ENCODE peak calls at places on chromosomes 12 and 14, in six cellular contexts. A is A549, B is ovary, L is breast epithelium, N is body of pancreas, K is upper lobe of left lung. S is an unnamed sample.

GRCh38 chr12:20364501-20364900 is 3.8 kb upstream of the PDE3A start:
- DNase-seq in A (no peak), L (no peak), N (no peak), K (no peak), B (no peak), S (no peak)

GRCh38 chr14:95134304-95134933 is 22.9 kb downstream of the DICER1 start:
- DNase-seq in A (no peak), N (no peak), L (no peak), B (no peak), K (no peak), S (no peak)

GRCh38 chr14:57863471-57863870 is 2.4 kb downstream of the SLC35F4 start:
- DNase-seq in B (no peak), K (no peak), A (no peak), L (no peak), N (no peak), S (no peak)

GRCh38 chr12:24907464-24907863 is 41.4 kb downstream of the BCAT1 start:
- DNase-seq in K (no peak), N (no peak), A (no peak), B (no peak), L (no peak), S (no peak)

GRCh38 chr12:5494343-5494742 is 62.4 kb downstream of the NTF3 start:
- DNase-seq in N (no peak), K (peak), B (no peak), A (no peak), L (no peak), S (no peak)

GRCh38 chr12:80776706-80777105 is 60.0 kb downstream of the MYF5 start:
- DNase-seq in K (no peak), L (no peak), N (no peak), A (no peak), B (no peak), S (no peak)

GRCh38 chr14:64387738-64388532 is at the start of gene MTHFD1:
- DNase-seq in A (peak), N (peak), K (peak), B (peak), L (peak), S (peak)

GRCh38 chr12:24852420-24852819 is 96.5 kb downstream of the BCAT1 start:
- DNase-seq in N (no peak), A (no peak), L (no peak), B (no peak), K (no peak), S (no peak)

GRCh38 chr14:68088463-68088862 is 268.9 kb downstream of the RAD51B start:
- DNase-seq in A (peak), N (no peak), K (no peak), B (no peak), L (no peak), S (no peak)

GRCh38 chr12:8123124-8123888 is at the start of gene CLEC4A:
- DNase-seq in L (no peak), K (no peak), A (no peak), N (no peak), B (no peak), S (no peak)

GRCh38 chr12:96237465-96238077 is 43.4 kb downstream of the ELK3 start:
- DNase-seq in L (peak), B (peak), K (no peak), N (peak), A (no peak), S (no peak)

GRCh38 chr12:55739025-55739378 is 3.9 kb upstream of the GDF11 start:
- DNase-seq in N (no peak), K (no peak), B (no peak), L (no peak), A (no peak), S (no peak)

GRCh38 chr14:18656627-18657026 is 55.7 kb downstream of the OR11H12 start:
- DNase-seq in B (no peak), L (no peak), A (no peak), N (no peak), K (no peak), S (no peak)

GRCh38 chr12:33376153-33376552 is 63.5 kb downstream of the SYT10 start:
- DNase-seq in N (no peak), A (no peak), B (no peak), L (no peak), K (no peak), S (no peak)

GRCh38 chr12:1791104-1791927 is 29.0 kb upstream of the LRTM2 start:
- DNase-seq in N (peak), L (no peak), A (peak), B (peak), K (no peak), S (peak)

GRCh38 chr12:131862084-131862441 is 32.4 kb upstream of the ULK1 start:
- DNase-seq in K (no peak), N (no peak), L (no peak), B (no peak), A (no peak), S (no peak)

GRCh38 chr12:6335451-6336078 is 6.3 kb downstream of the TNFRSF1A start:
- DNase-seq in L (peak), A (peak), K (peak), N (peak), B (peak), S (peak)

GRCh38 chr14:101623685-101624444 is 62.6 kb downstream of the DIO3 start:
- DNase-seq in L (no peak), B (no peak), N (no peak), A (no peak), K (peak), S (no peak)

GRCh38 chr12:77493311-77493710 is 337.4 kb upstream of the NAV3 start:
- DNase-seq in B (no peak), K (no peak), A (no peak), N (no peak), L (no peak), S (no peak)

GRCh38 chr14:100375273-100375962 is 52.3 kb downstream of the SLC25A47 start:
- DNase-seq in L (no peak), B (peak), N (peak), A (no peak), K (no peak), S (peak)

GRCh38 chr14:100376751-100377171 is 53.6 kb downstream of the SLC25A47 start:
- DNase-seq in K (no peak), B (no peak), N (no peak), L (no peak), A (peak), S (no peak)

GRCh38 chr14:100374270-100374669 is 51.1 kb downstream of the SLC25A47 start:
- DNase-seq in L (no peak), B (no peak), K (no peak), A (no peak), N (no peak), S (no peak)

GRCh38 chr14:100374891-100375272 is 51.7 kb downstream of the SLC25A47 start:
- DNase-seq in B (no peak), A (no peak), N (no peak), L (no peak), K (no peak), S (no peak)

DNA sequence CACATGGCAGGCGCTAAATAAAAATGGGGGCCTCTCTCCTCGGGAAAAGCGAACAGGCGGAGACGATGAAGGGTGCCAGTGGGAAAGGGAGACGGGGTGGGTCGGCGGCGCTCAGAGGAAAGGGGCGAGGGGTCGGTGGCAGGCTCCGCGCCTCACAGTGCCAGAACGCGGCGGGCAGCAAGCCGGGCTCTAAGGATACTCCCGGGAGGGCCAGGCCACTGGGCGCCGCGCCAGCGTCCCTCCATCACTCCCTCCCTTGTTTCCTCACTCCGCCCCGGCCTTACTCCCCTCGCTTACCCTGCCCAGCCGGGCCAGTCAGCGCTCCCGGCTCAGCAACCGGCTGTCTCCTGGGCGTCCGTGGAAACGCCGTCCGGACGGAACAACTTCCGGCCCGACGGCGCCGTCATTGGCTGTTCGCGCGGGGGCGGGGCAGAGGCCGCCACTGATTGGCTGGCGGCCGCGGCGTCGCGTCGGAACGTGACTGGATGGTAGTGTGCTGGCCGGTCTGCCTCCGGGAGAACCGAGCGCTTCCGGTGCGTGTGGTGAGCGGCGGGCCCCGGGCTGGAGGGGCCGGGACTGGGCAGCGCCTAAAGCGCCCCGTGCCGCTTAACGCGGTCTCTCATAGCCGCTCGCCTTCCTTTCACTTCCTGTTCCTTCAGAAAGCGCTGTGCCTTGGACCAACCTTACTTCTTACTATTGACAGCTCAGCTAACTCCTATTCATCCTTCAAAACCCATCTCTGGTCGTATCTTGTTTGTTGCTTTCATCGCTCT is 53.0 kb downstream of the SLC25A47 start:
- DNase-seq in N (peak), L (peak), K (peak), A (peak), B (peak), S (peak)
- TF ChIP-seq POLR2A in N (peak), L (peak), K (no peak), A (peak), B (peak), S (peak)

DNA sequence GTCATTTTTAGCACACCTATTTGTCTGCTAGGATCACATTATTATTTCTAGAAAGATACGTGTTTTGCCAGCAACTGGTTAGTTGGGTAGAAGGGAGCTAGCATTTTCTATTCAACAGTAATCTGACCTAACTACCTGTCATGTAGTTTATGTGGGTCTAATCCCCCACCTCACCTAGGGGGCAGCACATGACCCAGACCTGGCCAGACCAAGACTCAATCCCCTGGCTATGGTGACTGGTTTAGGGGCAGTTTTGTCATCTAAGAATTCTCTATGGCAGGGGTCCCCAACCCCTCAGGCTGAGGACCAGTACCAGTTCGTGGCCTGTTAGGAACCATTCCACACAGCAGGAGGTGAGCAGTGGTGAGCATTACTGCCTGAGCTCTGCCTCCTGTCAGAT is 29.5 kb upstream of the EVL start:
- DNase-seq in L (no peak), N (no peak), B (no peak), K (no peak), A (no peak), S (no peak)
- TF ChIP-seq CTCF in L (no peak), N (no peak), B (no peak), K (no peak), A (no peak), S (no peak)

GRCh38 chr12:57079821-57080220 is 1.2 kb upstream of the NEMP1 start:
- DNase-seq in B (no peak), L (no peak), K (no peak), N (no peak), A (no peak), S (no peak)
- H3K27ac ChIP-seq in B (no peak), L (no peak), K (no peak), N (no peak), A (no peak), S (peak)

GRCh38 chr14:69726761-69727511 is 40.0 kb upstream of the SRSF5 start:
- DNase-seq in K (peak), N (peak), A (peak), L (peak), B (peak), S (peak)
- TF ChIP-seq POLR2A in K (no peak), N (no peak), A (no peak), L (no peak), B (no peak), S (no peak)

GRCh38 chr12:15774819-15775218 is 14.4 kb downstream of the EPS8 start:
- DNase-seq in B (no peak), K (no peak), L (no peak), A (no peak), N (no peak), S (no peak)

GRCh38 chr12:15770581-15770980 is 18.6 kb downstream of the EPS8 start:
- DNase-seq in K (no peak), A (no peak), L (no peak), B (no peak), N (no peak), S (no peak)

GRCh38 chr12:15770021-15770420 is 19.2 kb downstream of the EPS8 start:
- DNase-seq in A (no peak), L (no peak), B (no peak), N (no peak), K (no peak), S (no peak)

GRCh38 chr12:15776532-15776931 is 12.7 kb downstream of the EPS8 start:
- DNase-seq in L (no peak), A (no peak), B (no peak), N (no peak), K (no peak), S (no peak)

GRCh38 chr12:15772405-15773018 is 16.7 kb downstream of the EPS8 start:
- DNase-seq in K (no peak), A (no peak), N (no peak), L (no peak), B (no peak), S (no peak)
- TF ChIP-seq CTCF in K (no peak), A (peak), N (peak), L (no peak), B (no peak), S (peak)

GRCh38 chr12:69240625-69240984 is 1.2 kb downstream of the CPSF6 start:
- DNase-seq in N (no peak), K (no peak), L (no peak), A (peak), B (no peak), S (no peak)
- H3K27ac ChIP-seq in N (peak), K (peak), L (peak), A (peak), B (peak), S (peak)